ENCODE peak calls at places on chromosomes 12 and 14, in five cellular contexts. I, A, X, Z and F are unnamed samples. For H3F3A, the result is how much of the 10 kb centered on the place peaks cover.

GRCh38 chr14:88961214-88961613 is 136.8 kb downstream of the TTC8 start:
- DNase-seq in I (no peak), A (no peak), X (no peak), Z (no peak), F (no peak)

GRCh38 chr14:55843718-55844403 is 263.9 kb downstream of the KTN1 start:
- DNase-seq in I (peak), A (no peak), X (no peak), Z (no peak), F (peak)

GRCh38 chr12:18224745-18225144 is 36.6 kb upstream of the PIK3C2G start:
- DNase-seq in I (peak), A (peak), X (peak), Z (peak), F (peak)

GRCh38 chr14:24274101-24274543 is 2.7 kb upstream of the RABGGTA start:
- DNase-seq in I (peak), A (peak), X (no peak), Z (peak), F (no peak)

GRCh38 chr12:62977419-62977818 is 42.5 kb upstream of the PPM1H start:
- DNase-seq in I (peak), A (no peak), X (no peak), Z (no peak), F (peak)

GRCh38 chr14:25756880-25757279 is 706.9 kb upstream of the STXBP6 start:
- DNase-seq in I (no peak), A (no peak), X (peak), Z (peak), F (no peak)

GRCh38 chr14:56339855-56340701 is 221.9 kb downstream of the PELI2 start:
- DNase-seq in I (peak), A (peak), X (peak), Z (peak), F (peak)

GRCh38 chr14:104770851-104771272 is 17.9 kb downstream of the SIVA1 start:
- DNase-seq in I (peak), A (no peak), X (no peak), Z (peak), F (peak)

GRCh38 chr14:92754956-92755355 is 6.5 kb upstream of the LGMN start:
- DNase-seq in I (no peak), A (no peak), X (no peak), Z (no peak), F (no peak)

GRCh38 chr12:111445311-111446043 is 39.8 kb downstream of the SH2B3 start:
- DNase-seq in I (no peak), A (no peak), X (no peak), Z (no peak), F (peak)

GRCh38 chr14:97499790-97500481 is 702.8 kb downstream of the VRK1 start:
- DNase-seq in I (peak), A (no peak), X (no peak), Z (no peak), F (no peak)

GRCh38 chr14:32698831-32699230 is 239.8 kb upstream of the NPAS3 start:
- DNase-seq in I (peak), A (no peak), X (no peak), Z (no peak), F (peak)

GRCh38 chr12:108046135-108046534 is 83.0 kb upstream of the WSCD2 start:
- DNase-seq in I (no peak), A (no peak), X (no peak), Z (peak), F (no peak)

GRCh38 chr12:109130755-109131521 is 14.6 kb downstream of the ACACB start:
- DNase-seq in I (no peak), A (no peak), X (peak), Z (peak), F (peak)

GRCh38 chr12:131787143-131787660 is 41.0 kb upstream of the MMP17 start:
- DNase-seq in I (no peak), A (no peak), X (no peak), Z (no peak), F (no peak)

GRCh38 chr12:95966287-95966870 is 23.2 kb downstream of the AMDHD1 start:
- DNase-seq in I (no peak), A (no peak), X (no peak), Z (no peak), F (no peak)

GRCh38 chr12:59408431-59408830 is 187.4 kb upstream of the SLC16A7 start:
- DNase-seq in I (peak), A (no peak), X (no peak), Z (no peak), F (peak)

GRCh38 chr14:99809376-99809775 is 16.2 kb downstream of the EML1 start:
- DNase-seq in I (no peak), A (no peak), X (no peak), Z (no peak), F (peak)

GRCh38 chr12:6167327-6168280 is 32.6 kb upstream of the CD9 start:
- DNase-seq in I (peak), A (peak), X (no peak), Z (no peak), F (peak)

GRCh38 chr12:106327256-106327852 is 24.8 kb downstream of the TCP11L2 start:
- DNase-seq in I (no peak), A (no peak), X (no peak), Z (no peak), F (no peak)

GRCh38 chr12:85266391-85266790 is 13.6 kb upstream of the ALX1 start:
- DNase-seq in I (no peak), A (no peak), X (no peak), Z (no peak), F (no peak)

GRCh38 chr14:71143391-71144290 is 236.4 kb downstream of the PCNX1 start:
- DNase-seq in I (peak), A (no peak), X (no peak), Z (no peak), F (peak)

GRCh38 chr14:90715495-90715894 is 100.7 kb downstream of the TTC7B start:
- DNase-seq in I (no peak), A (no peak), X (no peak), Z (no peak), F (no peak)

GRCh38 chr14:65179918-65180724 is 77.8 kb upstream of the MAX start:
- DNase-seq in I (peak), A (no peak), X (no peak), Z (no peak), F (peak)

GRCh38 chr12:129657179-129657578 is 246.6 kb downstream of the TMEM132D start:
- DNase-seq in I (no peak), A (no peak), X (peak), Z (peak), F (no peak)

GRCh38 chr14:23284654-23285529 is 1.0 kb downstream of the HOMEZ start:
- DNase-seq in I (no peak), A (peak), X (no peak), Z (no peak), F (peak)

GRCh38 chr12:74945771-74946198 is 263.9 kb downstream of the KCNC2 start:
- DNase-seq in I (peak), A (no peak), X (no peak), Z (no peak), F (no peak)

GRCh38 chr12:4270016-4270669 is 3.4 kb upstream of the CCND2 start:
- DNase-seq in I (no peak), A (peak), X (peak), Z (peak), F (no peak)

GRCh38 chr12:94898388-94898787 is 105.1 kb downstream of the NDUFA12 start:
- DNase-seq in I (peak), A (no peak), X (no peak), Z (peak), F (no peak)

GRCh38 chr12:103768467-103769123 is 72.4 kb downstream of the NT5DC3 start:
- DNase-seq in I (peak), A (no peak), X (no peak), Z (no peak), F (no peak)

GRCh38 chr12:71392521-71393145 is 47.0 kb upstream of the LGR5 start:
- DNase-seq in I (peak), A (peak), X (peak), Z (peak), F (peak)

GRCh38 chr12:496736-497135 is 37.0 kb downstream of the B4GALNT3 start:
- DNase-seq in I (no peak), A (no peak), X (no peak), Z (no peak), F (no peak)

GRCh38 chr14:104804481-104805325 is 3.8 kb downstream of the ZBTB42 start:
- DNase-seq in I (no peak), A (no peak), X (no peak), Z (no peak), F (no peak)

GRCh38 chr12:543114-543451 is 83.3 kb downstream of the B4GALNT3 start:
- DNase-seq in I (no peak), A (no peak), X (no peak), Z (no peak), F (no peak)

GRCh38 chr14:99838555-99839193 is 45.5 kb downstream of the EML1 start:
- DNase-seq in I (peak), A (no peak), X (peak), Z (peak), F (no peak)

GRCh38 chr14:67387195-67387594 is 24.8 kb downstream of the PLEK2 start:
- DNase-seq in I (peak), A (no peak), X (no peak), Z (no peak), F (peak)

GRCh38 chr12:32896438-32897275 is at the start of gene PKP2:
- DNase-seq in I (peak), A (peak), X (peak), Z (peak), F (peak)

GRCh38 chr14:20807304-20807956 is 4.8 kb upstream of the RNASE1 start:
- DNase-seq in I (no peak), A (no peak), X (no peak), Z (no peak), F (no peak)

GRCh38 chr14:28785096-28785952 is 18.7 kb downstream of the FOXG1 start:
- DNase-seq in I (no peak), A (no peak), X (peak), Z (peak), F (peak)

GRCh38 chr14:28784262-28785021 is 17.9 kb downstream of the FOXG1 start:
- DNase-seq in I (no peak), A (no peak), X (peak), Z (peak), F (no peak)

GRCh38 chr14:28779416-28779941 is 12.9 kb downstream of the FOXG1 start:
- DNase-seq in I (no peak), A (no peak), X (no peak), Z (no peak), F (no peak)

GRCh38 chr14:28780843-28781503 is 14.4 kb downstream of the FOXG1 start:
- DNase-seq in I (peak), A (no peak), X (peak), Z (peak), F (no peak)

DNA sequence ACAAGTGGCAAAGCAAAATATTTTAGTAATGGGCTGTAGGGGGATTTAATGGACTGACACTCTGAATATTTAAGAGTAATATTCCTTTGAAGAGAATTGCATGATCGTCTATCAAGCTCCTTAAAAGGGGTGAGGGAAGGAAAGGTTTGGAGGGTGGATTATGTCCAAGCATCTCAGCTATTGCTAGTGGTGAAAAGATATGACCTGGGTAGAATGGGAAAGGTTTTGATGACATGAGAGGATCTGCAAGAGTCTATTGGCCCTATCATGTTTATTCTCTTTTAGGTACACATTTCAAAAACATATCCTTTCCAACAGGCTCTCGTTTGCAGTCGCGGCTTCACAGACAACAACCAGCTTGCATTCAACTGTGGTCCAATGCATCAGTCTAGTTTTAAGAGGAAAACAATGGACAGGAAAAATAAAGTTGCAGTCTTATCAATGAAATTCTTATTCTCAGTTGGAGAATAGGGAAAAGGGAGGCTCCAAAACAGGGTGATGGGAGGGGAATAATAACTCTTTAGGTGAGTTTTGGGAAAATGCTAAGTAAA is 17.1 kb downstream of the FOXG1 start:
- DNase-seq in I (no peak), A (no peak), X (no peak), Z (no peak), F (no peak)
- TF ChIP-seq EZH2 in I (no peak), A (no peak), X (no peak), Z (peak), F (no peak)

DNA sequence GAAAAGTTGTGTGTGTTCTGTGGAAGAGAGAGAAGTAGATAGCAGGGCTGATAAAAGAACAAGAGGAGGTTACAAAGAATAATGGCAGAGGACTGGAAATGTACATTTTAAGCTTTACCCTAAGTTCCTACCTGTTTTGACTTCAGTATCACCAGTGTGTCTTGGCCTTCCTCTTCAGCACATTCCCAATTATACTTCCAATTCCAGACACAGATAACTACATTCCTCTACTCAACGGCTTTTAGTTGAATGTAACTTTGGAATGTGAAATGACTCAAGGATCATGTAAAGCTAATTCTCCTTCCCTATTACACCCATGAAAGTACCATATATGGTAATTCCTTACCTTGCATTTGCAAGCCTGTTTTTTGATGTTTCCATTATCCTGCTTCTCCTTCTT is 5.0 kb downstream of the MGST1 start:
- DNase-seq in I (peak), A (no peak), X (no peak), Z (no peak), F (peak)
- H3F3A ChIP-seq in I (under half), A (under half), X (under half), Z (under half), F (half or more)

DNA sequence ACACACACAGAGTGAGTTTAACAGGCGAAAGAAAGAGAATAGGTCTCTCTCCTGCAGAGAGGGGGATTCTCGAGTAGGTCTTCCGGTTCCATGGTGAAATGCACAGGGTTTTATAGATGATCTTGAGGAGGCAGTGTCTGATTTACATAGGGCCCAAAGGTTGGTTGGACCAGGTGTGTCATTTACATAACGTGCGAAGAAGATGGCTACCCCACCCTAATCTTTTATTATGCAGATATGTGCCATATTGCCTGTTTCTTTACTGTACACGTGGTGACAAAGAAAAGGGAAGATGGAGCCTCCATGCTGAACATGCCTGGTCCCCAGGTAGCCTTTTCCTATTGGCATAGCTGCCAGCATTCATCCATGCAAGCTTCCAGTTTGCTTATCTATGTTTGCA is 219.8 kb downstream of the CRADD start:
- DNase-seq in I (no peak), A (no peak), X (no peak), Z (no peak), F (no peak)
- TF ChIP-seq EZH2phosphoT487 in I (no peak), A (no peak), X (no peak), Z (no peak), F (no peak)

DNA sequence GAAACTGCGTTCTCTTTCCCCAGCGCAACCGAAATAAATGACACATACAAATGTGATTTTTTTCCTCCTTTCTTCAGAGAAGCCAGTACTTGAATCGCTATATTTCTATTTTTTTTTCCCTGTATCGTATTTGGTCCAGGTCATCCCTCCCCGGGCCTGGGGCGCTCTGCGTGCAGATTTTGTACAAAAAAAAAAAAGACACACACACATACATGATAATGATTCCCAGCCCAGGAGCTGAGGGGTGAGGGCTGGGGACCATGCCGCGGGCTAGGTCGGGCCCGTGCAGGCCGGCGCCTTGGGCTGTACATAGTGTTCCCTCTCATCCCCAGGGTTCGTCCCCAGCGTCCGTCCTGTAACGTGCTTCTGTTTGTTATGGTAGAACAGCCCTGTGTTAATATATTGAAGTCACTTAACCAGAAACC is 3.0 kb downstream of the HOXC9 start:
- DNase-seq in I (no peak), A (no peak), X (no peak), Z (no peak), F (no peak)
- TF ChIP-seq EZH2 in I (no peak), A (no peak), X (peak), Z (peak), F (no peak)

GRCh38 chr12:46370792-46371717 is 1.5 kb downstream of the SLC38A2 start:
- DNase-seq in I (peak), A (peak), X (peak), Z (peak), F (peak)
- H3F3A ChIP-seq in I (under half), A (under half), X (half or more), Z (half or more), F (half or more)

DNA sequence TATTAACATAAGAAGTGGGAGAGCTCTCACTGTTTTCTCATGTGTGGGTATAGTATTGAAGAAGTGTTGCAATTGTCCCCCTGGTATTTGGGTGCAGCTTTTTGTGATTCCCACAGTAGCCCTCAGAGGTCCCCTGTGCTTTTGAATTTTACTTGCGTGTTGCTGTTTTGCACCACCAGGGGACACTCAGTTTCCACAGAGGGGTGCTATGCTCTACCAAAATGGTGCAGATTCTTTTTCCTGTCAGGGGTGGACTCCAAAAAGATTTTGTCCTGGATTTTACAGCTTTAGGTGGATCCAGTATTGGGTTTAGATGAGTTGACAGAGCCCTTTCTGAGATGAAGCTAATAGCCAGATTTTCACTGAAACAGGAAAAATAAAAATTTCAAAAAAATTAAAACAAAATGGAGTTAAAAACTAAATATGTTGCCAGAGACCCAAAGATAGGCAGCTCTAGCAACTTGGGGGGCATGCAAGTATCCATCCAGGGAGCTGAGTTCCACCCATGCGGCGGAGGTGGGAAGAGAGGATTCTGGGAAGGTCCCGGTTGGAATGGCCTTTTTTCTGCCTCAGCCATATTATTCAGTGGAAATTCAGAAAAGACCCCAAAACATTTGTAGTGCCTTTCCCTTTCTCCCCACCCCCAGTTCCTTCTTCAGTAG is 50.2 kb downstream of the TTLL5 start:
- DNase-seq in I (peak), A (no peak), X (peak), Z (peak), F (peak)
- TF ChIP-seq EZH2phosphoT487 in I (no peak), A (no peak), X (no peak), Z (no peak), F (no peak)

GRCh38 chr12:11486623-11487444 is 91.5 kb upstream of the PRB2 start:
- DNase-seq in I (peak), A (peak), X (peak), Z (peak), F (peak)
- TF ChIP-seq EZH2 in I (no peak), A (no peak), X (no peak), Z (no peak), F (no peak)

DNA sequence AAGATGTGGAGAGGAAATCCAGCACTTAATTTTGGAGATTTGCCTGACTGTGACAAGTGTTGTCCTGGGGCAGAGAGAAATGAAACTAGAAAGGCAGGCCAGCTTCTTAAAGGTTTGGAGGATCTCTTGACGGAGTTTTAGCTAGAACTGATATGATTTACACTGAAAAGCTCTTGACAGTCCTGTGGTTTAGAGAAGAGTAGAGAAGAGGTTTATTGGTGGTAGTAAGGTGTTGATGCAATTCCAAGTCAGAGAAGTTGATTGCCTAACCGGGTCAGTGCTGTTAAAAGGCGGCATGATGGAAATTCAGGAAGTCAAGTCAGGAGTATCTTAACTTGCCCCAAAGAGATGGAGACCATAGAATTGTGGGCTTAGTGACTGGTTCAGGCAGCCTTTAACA is 89.0 kb upstream of the TRAF3 start:
- DNase-seq in I (no peak), A (no peak), X (no peak), Z (no peak), F (no peak)
- H3F3A ChIP-seq in I (under half), A (under half), X (under half), Z (under half), F (under half)